ENCODE peak calls at places on chromosomes 3 and 15, in four cellular contexts. F, A, U and O are unnamed samples.

GRCh38 chr3:52860424-52860768 is 25.6 kb upstream of the MUSTN1 start:
- DNase-seq in U (no peak), A (no peak), F (no peak), O (no peak)

GRCh38 chr3:52310861-52311566 is 5.1 kb upstream of the DNAH1 start:
- DNase-seq in F (no peak), A (no peak), U (peak; percentile 47), O (no peak)

GRCh38 chr3:50146316-50146901 is 8.7 kb upstream of the SEMA3F start:
- DNase-seq in U (no peak), A (no peak), F (no peak), O (no peak)

GRCh38 chr3:113844622-113845222 is 6.1 kb downstream of the GRAMD1C start:
- DNase-seq in F (no peak), A (peak; percentile 39), U (no peak), O (no peak)

GRCh38 chr3:177673105-177673804 is 476.0 kb upstream of the TBL1XR1 start:
- DNase-seq in F (no peak), U (no peak), A (no peak), O (no peak)

GRCh38 chr3:45313743-45314403 is 74.5 kb upstream of the LARS2 start:
- DNase-seq in U (no peak), F (no peak), A (no peak), O (no peak)

GRCh38 chr15:75732809-75733451 is 20.3 kb upstream of the CSPG4 start:
- DNase-seq in A (peak; percentile 50), F (peak; percentile 96), U (no peak), O (peak; percentile 67)

GRCh38 chr15:38696120-38696727 is 131.6 kb upstream of the RASGRP1 start:
- DNase-seq in A (no peak), U (no peak), F (no peak), O (no peak)

GRCh38 chr15:81275711-81276417 is 48.1 kb downstream of the STARD5 start:
- DNase-seq in A (no peak), U (no peak), F (no peak), O (no peak)

GRCh38 chr15:57486807-57487206 is 104.9 kb upstream of the MYZAP start:
- DNase-seq in F (no peak), U (no peak), A (no peak), O (no peak)

GRCh38 chr15:28945626-28946215 is 59.9 kb downstream of the APBA2 start:
- DNase-seq in A (no peak), F (no peak), U (no peak), O (no peak)

GRCh38 chr3:178302966-178303930 is 233.0 kb upstream of the KCNMB2 start:
- DNase-seq in F (no peak), A (no peak), U (no peak), O (no peak)

GRCh38 chr15:89399390-89400120 is 64.9 kb upstream of the POLG start:
- DNase-seq in F (no peak), A (no peak), U (no peak), O (no peak)

GRCh38 chr3:127655641-127656040 is 17.1 kb upstream of the ABTB1 start:
- DNase-seq in A (no peak), F (no peak), U (no peak), O (peak; percentile 39)

GRCh38 chr3:65479967-65480366 is 558.8 kb downstream of the MAGI1 start:
- DNase-seq in U (no peak), A (no peak), F (no peak), O (no peak)

GRCh38 chr3:56347219-56347871 is 120.9 kb downstream of the ERC2 start:
- DNase-seq in F (peak; percentile 96), A (no peak), U (no peak), O (peak; percentile 55)

GRCh38 chr3:143266512-143266911 is 146.9 kb downstream of the CHST2 start:
- DNase-seq in U (no peak), A (no peak), F (no peak), O (no peak)

GRCh38 chr15:28017423-28017924 is 81.6 kb downstream of the OCA2 start:
- DNase-seq in F (no peak), A (peak; percentile 73), U (no peak), O (no peak)

GRCh38 chr15:41921167-41921566 is 27.3 kb upstream of the SPTBN5 start:
- DNase-seq in A (no peak), U (no peak), F (no peak), O (no peak)

GRCh38 chr3:56061227-56061626 is 407.0 kb downstream of the ERC2 start:
- DNase-seq in F (no peak), A (no peak), U (no peak), O (no peak)

GRCh38 chr3:37701729-37702128 is 160.0 kb upstream of the CTDSPL start:
- DNase-seq in U (no peak), F (no peak), A (no peak), O (no peak)

DNA sequence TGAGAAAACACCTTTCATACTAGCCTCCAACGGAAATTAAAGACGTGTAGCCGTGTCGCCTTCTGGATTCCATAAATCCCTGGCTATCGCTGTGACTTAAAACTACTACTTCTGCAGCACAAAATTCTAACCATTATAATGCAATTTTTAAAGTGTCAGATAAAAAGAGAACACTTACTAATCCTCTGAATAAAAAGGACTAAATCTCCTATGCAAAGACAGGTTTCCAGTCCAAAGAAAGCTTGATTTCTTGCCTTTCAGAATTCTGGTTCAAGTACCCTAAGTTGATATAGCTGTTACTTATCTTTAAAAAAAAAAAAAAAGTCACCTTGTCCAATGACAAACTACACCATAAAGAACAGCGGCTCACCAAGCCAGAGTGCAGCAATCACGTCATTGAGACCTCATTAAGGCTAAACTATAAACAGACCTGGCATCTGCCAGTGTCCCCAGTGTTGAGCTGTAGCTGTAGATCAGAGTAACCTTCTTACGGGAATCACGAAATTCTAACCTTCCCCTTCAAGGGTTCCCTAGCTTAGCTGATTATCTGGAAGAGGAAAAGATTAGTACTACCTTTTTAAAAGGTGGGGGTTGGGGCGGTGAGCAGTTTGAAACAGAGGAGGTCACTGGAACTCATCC is 2.2 kb downstream of the ABCC5 start:
- DNase-seq in A (no peak), U (no peak), F (no peak), O (no peak)
- TF ChIP-seq YY1 in A (no peak), U (no peak), F (no peak), O (no peak)

DNA sequence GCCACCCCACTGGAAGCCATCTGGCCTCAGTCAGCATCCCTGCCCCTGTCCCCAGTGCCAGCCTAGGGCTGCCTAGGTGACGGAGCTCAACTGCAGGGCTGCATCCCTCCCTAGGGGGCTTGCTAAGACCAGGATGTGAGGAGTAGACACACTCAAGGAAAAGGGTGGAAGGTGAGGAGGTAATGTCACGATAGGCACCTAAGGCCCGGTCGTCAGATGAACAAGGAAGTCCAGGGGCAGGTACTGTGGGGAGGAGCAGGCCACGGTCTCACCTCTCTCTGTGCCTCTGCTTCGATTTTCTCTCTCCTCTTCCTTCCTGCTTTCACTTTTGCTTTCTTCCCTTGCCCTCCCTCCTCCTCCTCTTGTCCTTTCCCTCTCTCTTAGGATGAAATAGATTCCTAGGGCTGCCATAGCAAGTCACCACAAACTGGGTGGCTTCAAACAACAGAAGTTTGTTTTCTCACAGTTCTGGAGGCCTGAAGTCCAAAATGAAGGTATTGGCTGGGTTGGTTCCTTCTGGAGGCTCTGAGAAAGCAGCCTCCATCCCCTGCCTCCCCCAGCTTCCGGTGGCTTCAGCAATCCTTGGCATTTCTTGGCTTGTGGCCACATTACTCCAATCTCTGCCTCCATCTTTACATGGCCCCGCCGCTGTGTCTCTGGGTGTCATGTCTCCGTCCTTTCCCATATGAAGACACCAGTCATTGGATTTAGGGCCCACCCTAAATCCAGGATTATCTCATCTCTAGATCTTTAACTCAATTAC is 298.2 kb downstream of the SHQ1 start:
- DNase-seq in F (no peak), A (no peak), U (no peak), O (no peak)
- TF ChIP-seq SUZ12 in F (no peak), A (no peak), U (no peak), O (no peak)

DNA sequence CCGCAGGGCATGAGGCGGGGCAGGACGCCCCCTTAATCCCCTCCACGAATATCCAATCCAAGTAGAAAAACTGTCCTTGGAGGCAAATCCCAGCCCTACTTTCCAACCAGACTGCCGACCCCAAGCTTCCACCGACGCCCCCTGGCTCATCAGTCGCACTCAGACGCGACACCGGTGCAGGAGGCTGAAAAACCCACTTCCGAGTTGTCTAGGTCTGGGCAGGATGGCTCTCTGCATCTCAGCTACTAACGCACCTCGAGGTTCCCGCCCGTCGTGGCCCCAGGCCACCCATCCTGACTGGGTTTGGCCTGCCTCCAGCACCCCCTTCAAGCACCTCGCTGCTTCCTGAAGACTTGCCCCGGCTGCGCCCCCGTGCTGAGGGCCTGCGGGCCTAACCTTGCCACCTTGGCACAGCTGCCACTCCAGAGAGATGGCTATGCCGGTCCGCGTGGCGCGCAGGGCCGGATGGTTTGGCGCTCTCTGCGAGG is 15.5 kb downstream of the RGMA start:
- DNase-seq in A (no peak), F (peak; percentile 74), U (no peak), O (no peak)
- H3K4me3 ChIP-seq in A (no peak overlapping the region), F (peak overlapping the region; percentile 94), U (no peak overlapping the region), O (peak overlapping the region; percentile 37)

GRCh38 chr3:23567917-23568316 is 237.8 kb upstream of the UBE2E1 start:
- DNase-seq in U (no peak), A (no peak), F (no peak), O (no peak)
- TF ChIP-seq YY1 in U (no peak), A (no peak), F (no peak), O (no peak)

DNA sequence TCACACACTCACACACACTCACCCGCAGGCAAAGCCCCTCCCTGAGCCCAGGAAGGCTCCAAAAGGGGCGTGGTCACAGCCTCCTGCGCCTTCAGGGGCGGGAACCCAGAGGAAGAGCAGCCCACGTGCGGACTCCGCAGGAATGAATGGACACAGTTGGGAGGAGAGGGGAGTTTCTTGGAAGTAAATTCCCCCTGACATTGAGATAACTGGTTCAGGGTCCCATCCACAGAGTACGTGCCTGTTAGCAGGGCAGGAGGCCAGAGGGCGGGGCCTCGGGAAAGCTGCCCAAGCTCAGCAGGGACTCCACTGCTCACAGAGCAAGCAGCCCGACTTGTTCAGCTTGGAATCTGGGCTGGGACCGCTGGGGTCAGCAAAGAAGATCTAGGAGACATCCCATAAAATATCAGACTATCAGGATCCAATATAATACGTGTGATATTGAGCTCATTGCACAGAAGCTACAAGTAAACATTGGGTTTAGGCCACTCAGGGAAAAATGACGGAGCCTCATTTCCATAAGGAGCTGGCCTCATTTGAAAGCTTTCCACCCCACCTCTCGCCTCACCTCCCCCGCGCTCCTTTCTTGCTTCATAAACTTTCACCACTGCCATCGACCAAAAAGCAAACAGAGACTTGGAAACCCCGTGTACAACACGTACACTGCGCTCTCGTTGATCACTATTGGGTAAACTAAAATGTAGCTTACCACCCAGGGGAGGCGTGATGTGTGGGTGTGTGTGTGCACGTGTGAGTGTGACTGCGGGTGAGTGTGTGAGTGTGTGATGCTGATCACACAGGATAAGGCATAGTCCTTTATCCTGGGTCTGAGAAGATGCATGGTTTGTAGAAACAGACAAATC is 36.0 kb downstream of the TM2D3 start:
- DNase-seq in A (peak; percentile 60), U (no peak), F (peak; percentile 82), O (peak; percentile 50)
- TF ChIP-seq SUZ12 in A (no peak), U (no peak), F (no peak), O (no peak)

GRCh38 chr3:49093853-49094767 is at the start of gene QRICH1:
- DNase-seq in F (peak; percentile 96), A (peak; percentile 96), U (peak; percentile 90), O (peak; percentile 96)
- H3K4me3 ChIP-seq in F (peak within 1 kb of the TSS; percentile 80), A (peak within 1 kb of the TSS; percentile 96), U (peak within 1 kb of the TSS; percentile 96), O (peak within 1 kb of the TSS; percentile 89)

GRCh38 chr3:46938118-46938517 is 38.4 kb downstream of the CCDC12 start:
- DNase-seq in A (no peak), U (no peak), F (no peak), O (no peak)

GRCh38 chr3:46942079-46942478 is 34.5 kb downstream of the CCDC12 start:
- DNase-seq in A (no peak), U (no peak), F (no peak), O (no peak)

GRCh38 chr3:46936733-46937250 is 39.8 kb downstream of the CCDC12 start:
- DNase-seq in F (no peak), A (no peak), U (no peak), O (no peak)

GRCh38 chr3:46942481-46943236 is 33.9 kb downstream of the CCDC12 start:
- DNase-seq in F (no peak), U (no peak), A (no peak), O (no peak)

GRCh38 chr3:46939578-46940405 is 36.8 kb downstream of the CCDC12 start:
- DNase-seq in U (no peak), F (no peak), A (no peak), O (no peak)
- TF ChIP-seq YY1 in U (no peak), F (no peak), A (no peak), O (no peak)